ENCODE peak calls at places on chromosomes 11 and 22, in six cellular contexts. O, J, S, D, M and B are unnamed samples. For H3K4me1, the result is how much of the 10 kb centered on the place peaks cover.

GRCh38 chr22:40904101-40904500 is 42.2 kb upstream of the DNAJB7 start:
- DNase-seq in D (no peak), S (no peak), M (no peak), J (no peak), O (no peak), B (no peak)

GRCh38 chr22:29541845-29542244 is 11.7 kb downstream of the THOC5 start:
- DNase-seq in S (no peak), M (no peak), J (no peak), D (no peak), O (no peak), B (no peak)

GRCh38 chr22:33180371-33180770 is 122.2 kb upstream of the SYN3 start:
- DNase-seq in J (no peak), O (no peak), M (no peak), S (no peak), D (no peak), B (no peak)

GRCh38 chr11:87437844-87438223 is 400.1 kb downstream of the TMEM135 start:
- DNase-seq in S (peak), D (no peak), O (no peak), J (no peak), M (no peak), B (no peak)

GRCh38 chr11:23497040-23497439 is 636.8 kb upstream of the CCDC179 start:
- DNase-seq in D (no peak), J (no peak), M (no peak), O (no peak), S (no peak), B (no peak)

GRCh38 chr22:23157560-23158515 is 12.6 kb downstream of the RAB36 start:
- DNase-seq in J (no peak), O (no peak), S (no peak), M (no peak), D (no peak), B (no peak)

GRCh38 chr11:92765965-92766371 is 203.5 kb upstream of the MTNR1B start:
- DNase-seq in J (peak), O (no peak), D (peak), S (peak), M (peak), B (peak)

GRCh38 chr11:116537121-116537520 is 235.7 kb downstream of the BUD13 start:
- DNase-seq in S (no peak), J (no peak), D (no peak), O (no peak), M (no peak), B (no peak)

GRCh38 chr11:8732748-8733241 is 50.2 kb downstream of the RPL27A start:
- DNase-seq in M (peak), J (peak), S (peak), D (peak), O (peak), B (no peak)

GRCh38 chr11:3021125-3021524 is 29.0 kb upstream of the NAP1L4 start:
- DNase-seq in O (no peak), S (peak), M (no peak), J (peak), D (peak), B (peak)

GRCh38 chr11:70418130-70418529 is 19.8 kb downstream of the CTTN start:
- DNase-seq in D (no peak), O (no peak), S (no peak), J (no peak), M (no peak), B (no peak)

GRCh38 chr22:42553475-42554361 is at the start of gene SERHL2:
- DNase-seq in O (peak), M (peak), S (peak), J (peak), D (peak), B (peak)

GRCh38 chr11:116580828-116581227 is 192.0 kb downstream of the BUD13 start:
- DNase-seq in D (no peak), M (no peak), S (no peak), J (no peak), O (no peak), B (peak)

GRCh38 chr11:121895919-121896318 is 220.1 kb downstream of the BLID start:
- DNase-seq in M (no peak), D (peak), S (peak), O (no peak), J (no peak), B (no peak)

GRCh38 chr22:33850724-33851123 is 69.6 kb downstream of the LARGE1 start:
- DNase-seq in D (no peak), O (no peak), S (no peak), M (no peak), J (no peak), B (no peak)

GRCh38 chr11:133362156-133362555 is 170.1 kb downstream of the OPCML start:
- DNase-seq in S (no peak), O (no peak), M (no peak), D (no peak), J (no peak), B (no peak)

GRCh38 chr11:126512741-126513715 is 157.5 kb downstream of the ST3GAL4 start:
- DNase-seq in D (no peak), M (no peak), S (no peak), O (no peak), J (no peak), B (no peak)

GRCh38 chr11:502288-503178 is 4.5 kb downstream of the RNH1 start:
- DNase-seq in D (no peak), M (no peak), S (no peak), J (no peak), O (no peak), B (no peak)

GRCh38 chr11:66291706-66292542 is at the start of gene TMEM151A:
- DNase-seq in O (no peak), J (peak), D (no peak), M (no peak), S (no peak), B (no peak)

GRCh38 chr11:10395196-10395897 is 59.7 kb upstream of the AMPD3 start:
- DNase-seq in M (no peak), D (no peak), O (no peak), S (peak), J (no peak), B (no peak)

GRCh38 chr11:46296520-46297448 is 19.3 kb downstream of the CREB3L1 start:
- DNase-seq in D (peak), O (no peak), S (peak), J (peak), M (peak), B (peak)

GRCh38 chr11:45617886-45618601 is 47.4 kb downstream of the CHST1 start:
- DNase-seq in D (no peak), J (no peak), S (no peak), M (no peak), O (no peak), B (no peak)

GRCh38 chr11:108568183-108568858 is 25.2 kb downstream of the EXPH5 start:
- DNase-seq in D (peak), J (no peak), M (peak), S (no peak), O (no peak), B (no peak)

GRCh38 chr22:27671413-27671721 is 130.2 kb downstream of the MN1 start:
- DNase-seq in O (no peak), S (no peak), M (no peak), D (no peak), J (no peak), B (no peak)
- H3K4me1 ChIP-seq in O (under half), S (under half), M (half or more), D (under half), J (under half), B (under half)

GRCh38 chr11:48096588-48097525 is 116.5 kb downstream of the PTPRJ start:
- DNase-seq in O (no peak), S (peak), D (no peak), M (no peak), J (no peak), B (no peak)

GRCh38 chr11:48098024-48098423 is 117.7 kb downstream of the PTPRJ start:
- DNase-seq in J (no peak), O (no peak), D (no peak), M (no peak), S (no peak), B (no peak)

GRCh38 chr11:48101044-48101733 is 115.4 kb upstream of the OR4B1 start:
- DNase-seq in M (no peak), O (no peak), S (no peak), D (no peak), J (no peak), B (no peak)

GRCh38 chr11:48101958-48102357 is 114.7 kb upstream of the OR4B1 start:
- DNase-seq in J (no peak), D (no peak), S (no peak), M (no peak), O (no peak), B (no peak)

GRCh38 chr11:48099916-48100446 is 116.6 kb upstream of the OR4B1 start:
- DNase-seq in D (no peak), O (no peak), J (no peak), S (no peak), M (no peak), B (no peak)
- H3K27ac ChIP-seq in D (no peak), O (no peak), J (peak), S (no peak), M (no peak), B (no peak)

DNA sequence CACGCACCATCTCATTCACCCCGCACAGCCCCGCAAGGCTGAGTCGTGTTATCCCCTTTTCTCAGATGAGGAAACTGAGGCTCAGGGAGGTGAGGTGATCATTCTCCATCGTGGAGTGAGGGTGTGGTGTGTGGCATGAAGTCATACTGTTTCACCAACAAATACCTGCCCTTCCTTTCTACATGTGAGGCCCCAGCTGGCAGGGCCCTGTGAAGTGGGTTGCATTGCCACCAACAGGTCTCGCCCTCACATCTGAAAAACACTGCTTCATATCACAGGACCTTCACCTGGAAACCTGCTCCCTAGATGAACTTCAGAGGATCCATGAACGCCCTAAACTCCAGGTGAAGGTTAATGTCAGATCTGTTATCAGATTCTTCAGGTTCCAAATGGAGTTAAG is 4.3 kb downstream of the SSTR3 start:
- DNase-seq in O (no peak), D (no peak), S (no peak), M (no peak), J (no peak), B (no peak)
- H3K4me1 ChIP-seq in O (under half), D (under half), S (under half), M (under half), J (under half), B (under half)

GRCh38 chr11:35079581-35079980 is 59.4 kb upstream of the CD44 start:
- DNase-seq in M (no peak), J (no peak), S (no peak), D (no peak), O (no peak), B (no peak)

GRCh38 chr11:35071722-35072121 is 67.2 kb upstream of the CD44 start:
- DNase-seq in S (no peak), D (no peak), M (no peak), J (no peak), O (no peak), B (no peak)

GRCh38 chr11:35077709-35078695 is 61.0 kb upstream of the CD44 start:
- DNase-seq in M (no peak), J (no peak), D (no peak), O (no peak), S (peak), B (peak)

GRCh38 chr11:35076201-35077100 is 62.5 kb upstream of the CD44 start:
- DNase-seq in M (no peak), D (no peak), J (no peak), O (no peak), S (no peak), B (no peak)

GRCh38 chr11:35073691-35074382 is 65.1 kb upstream of the CD44 start:
- DNase-seq in S (peak), O (no peak), M (no peak), J (no peak), D (peak), B (no peak)
- H3K27ac ChIP-seq in S (no peak), O (no peak), M (no peak), J (no peak), D (no peak), B (no peak)

DNA sequence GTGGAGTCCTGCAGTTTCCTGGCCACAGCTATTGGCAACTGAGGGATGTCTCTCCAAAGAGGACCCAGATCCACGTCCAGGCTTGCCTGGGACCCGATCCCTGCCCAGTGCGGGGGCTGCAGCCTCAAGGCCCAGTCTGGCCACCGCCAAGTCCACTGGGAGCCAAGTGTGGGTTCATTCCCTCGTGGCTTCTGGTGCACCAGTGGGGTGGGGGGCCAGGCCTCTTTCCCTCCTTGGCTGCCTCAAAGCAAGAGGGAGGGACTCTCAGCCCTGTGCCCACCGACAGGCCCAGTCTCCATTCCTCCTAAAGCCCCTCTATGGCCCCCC is 13.3 kb upstream of the PIM3 start:
- DNase-seq in S (no peak), J (no peak), M (no peak), O (no peak), D (no peak), B (no peak)
- H3K4me1 ChIP-seq in S (under half), J (under half), M (under half), O (under half), D (under half), B (under half)

DNA sequence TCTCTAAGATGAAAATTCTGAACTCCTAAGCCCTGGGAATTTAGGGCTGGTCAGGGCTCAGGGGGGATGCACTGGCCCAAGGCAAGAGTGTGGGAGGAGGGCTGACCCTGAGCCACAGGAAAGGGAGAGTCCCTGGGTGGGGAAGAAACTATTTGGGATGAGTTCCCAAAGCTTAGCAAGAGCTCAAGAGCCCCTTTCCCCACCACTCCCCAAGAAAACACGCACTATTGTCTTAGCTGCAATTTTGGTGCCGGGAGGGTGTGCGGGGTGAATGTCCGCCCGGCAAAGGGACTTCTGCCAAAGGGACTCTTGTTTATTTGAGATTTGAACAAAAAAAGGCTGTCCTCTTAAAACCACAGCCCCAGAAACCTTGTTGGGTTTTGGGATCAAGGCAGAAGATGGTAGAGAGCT is 37.0 kb downstream of the KIAA1671 start:
- DNase-seq in M (no peak), J (no peak), S (no peak), O (no peak), D (no peak), B (no peak)
- H3K27ac ChIP-seq in M (peak), J (no peak), S (no peak), O (peak), D (no peak), B (no peak)

DNA sequence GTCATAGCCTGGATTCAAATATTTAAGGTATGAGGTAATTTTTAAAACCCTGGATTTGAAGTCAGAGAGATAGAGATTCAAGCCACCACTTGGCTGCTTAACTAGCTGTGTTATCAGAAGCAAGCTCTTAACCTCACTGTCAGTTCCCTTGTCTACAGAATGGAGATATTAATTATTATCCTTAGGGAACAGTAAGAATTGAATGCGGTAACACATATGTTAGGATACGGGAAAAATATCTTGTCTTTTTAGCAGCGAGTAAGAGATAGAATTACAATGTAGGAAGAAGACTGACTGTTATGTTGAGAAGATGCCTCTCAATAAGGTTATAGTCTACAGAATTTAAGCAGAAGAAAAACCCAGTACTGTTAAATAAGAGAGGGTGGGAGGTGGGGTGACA is 90.0 kb upstream of the KCNA4 start:
- DNase-seq in O (no peak), J (no peak), M (no peak), S (no peak), D (no peak), B (no peak)
- H3K4me1 ChIP-seq in O (under half), J (under half), M (under half), S (under half), D (under half), B (under half)

GRCh38 chr22:30969532-30970355 is 679 bp downstream of the TUG1 start:
- DNase-seq in O (no peak), S (peak), M (peak), D (peak), J (no peak), B (peak)

GRCh38 chr22:30968015-30968923 is at the start of gene MORC2:
- DNase-seq in D (no peak), O (peak), J (peak), M (no peak), S (peak), B (no peak)

GRCh38 chr22:30968924-30969531 is at the start of gene TUG1:
- DNase-seq in S (peak), O (peak), J (peak), D (peak), M (peak), B (peak)

GRCh38 chr22:30964858-30965257 is 3.7 kb downstream of the MORC2 start:
- DNase-seq in O (no peak), S (no peak), J (no peak), M (no peak), D (no peak), B (no peak)

DNA sequence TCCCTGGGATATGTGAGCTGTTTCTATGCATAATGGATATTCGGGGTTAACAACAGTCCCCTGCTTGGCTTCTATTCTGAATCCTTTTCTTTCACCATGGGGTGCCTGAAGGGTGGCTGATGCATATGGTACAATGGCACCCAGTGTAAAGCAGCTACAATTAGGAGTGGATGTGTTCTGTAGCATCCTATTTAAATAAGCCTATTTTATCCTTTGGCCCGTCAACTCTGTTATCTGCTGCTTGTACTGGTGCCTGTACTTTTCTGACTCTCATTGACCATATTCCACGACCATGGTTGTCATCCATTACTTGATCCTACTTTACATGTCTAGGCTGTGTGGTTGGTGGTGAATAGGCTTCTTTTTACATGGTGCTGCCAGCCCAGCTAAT is 1.3 kb downstream of the TUG1 start:
- DNase-seq in J (no peak), S (no peak), M (no peak), D (no peak), O (no peak), B (no peak)
- H3K27ac ChIP-seq in J (no peak), S (peak), M (peak), D (no peak), O (peak), B (peak)

DNA sequence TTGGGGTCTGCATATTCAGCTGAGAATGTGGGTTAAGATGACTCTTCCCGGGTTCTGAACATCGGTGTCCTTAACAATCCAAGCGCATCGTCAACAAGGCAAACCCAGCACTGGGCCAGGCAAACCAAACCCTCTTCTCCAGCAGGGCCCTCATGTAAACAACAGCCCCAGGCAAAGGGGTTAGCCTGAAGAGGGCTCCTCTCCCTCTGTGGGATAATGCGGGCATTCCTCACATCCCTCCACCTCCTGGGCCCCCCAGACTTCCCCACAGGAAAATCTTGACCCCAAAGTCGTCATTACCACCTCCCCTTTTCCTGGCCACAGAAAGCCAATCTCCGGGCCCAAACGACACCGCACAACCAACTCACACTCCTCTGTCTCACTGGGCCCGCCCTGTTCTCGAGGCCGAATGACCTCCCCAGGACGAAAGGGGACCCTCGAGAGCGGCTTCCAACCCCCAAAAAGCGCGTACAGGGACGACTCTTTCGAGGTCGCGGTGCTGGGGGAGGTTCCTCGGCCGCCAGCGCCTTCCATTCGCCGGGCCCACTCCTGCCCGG is 561 bp downstream of the DDB1 start:
- DNase-seq in D (peak), J (no peak), S (peak), M (no peak), O (no peak), B (peak)
- H3K4me1 ChIP-seq in D (under half), J (under half), S (under half), M (half or more), O (under half), B (under half)